ENCODE peak calls at places on chromosomes 6 and 20, in five cellular contexts. Q, S, B, X and N are unnamed samples.

GRCh38 chr6:148294059-148294458 is 48.6 kb upstream of the SASH1 start:
- DNase-seq in Q (no peak), S (no peak), B (no peak), X (no peak), N (no peak)

GRCh38 chr20:45306431-45306982 is at the start of gene RBPJL:
- DNase-seq in Q (peak), S (no peak), B (no peak), X (no peak), N (no peak)

GRCh38 chr6:148884461-148884860 is 137.6 kb downstream of the UST start:
- DNase-seq in Q (no peak), S (no peak), B (no peak), X (no peak), N (no peak)

GRCh38 chr20:33521461-33521860 is 31.6 kb downstream of the CBFA2T2 start:
- DNase-seq in Q (no peak), S (no peak), B (no peak), X (no peak), N (no peak)

GRCh38 chr20:64064145-64064698 is 1.2 kb downstream of the TCEA2 start:
- DNase-seq in Q (peak), S (peak), B (peak), X (peak), N (no peak)

GRCh38 chr20:62735331-62735821 is 26.7 kb downstream of the NTSR1 start:
- DNase-seq in Q (peak), S (peak), B (no peak), X (no peak), N (no peak)

GRCh38 chr6:27893059-27893835 is 18.9 kb downstream of the OR2B2 start:
- DNase-seq in Q (peak), S (peak), B (peak), X (peak), N (peak)

GRCh38 chr6:4125933-4126864 is 9.2 kb downstream of the ECI2 start:
- DNase-seq in Q (peak), S (peak), B (peak), X (peak), N (no peak)

GRCh38 chr20:63172726-63173125 is 43.2 kb downstream of the YTHDF1 start:
- DNase-seq in Q (no peak), S (peak), B (no peak), X (no peak), N (no peak)

GRCh38 chr6:39251406-39251805 is 22.1 kb upstream of the KCNK5 start:
- DNase-seq in Q (no peak), S (no peak), B (no peak), X (no peak), N (no peak)

GRCh38 chr6:50098306-50098705 is 48.6 kb upstream of the DEFB112 start:
- DNase-seq in Q (no peak), S (no peak), B (no peak), X (no peak), N (no peak)

GRCh38 chr6:70266142-70266541 is 36.7 kb downstream of the COL9A1 start:
- DNase-seq in Q (no peak), S (no peak), B (no peak), X (no peak), N (no peak)

GRCh38 chr20:61567204-61567603 is 315.1 kb downstream of the CDH4 start:
- DNase-seq in Q (no peak), S (no peak), B (no peak), X (no peak), N (no peak)

GRCh38 chr20:61565791-61566190 is 313.7 kb downstream of the CDH4 start:
- DNase-seq in Q (no peak), S (no peak), B (no peak), X (no peak), N (no peak)

GRCh38 chr20:61564628-61565027 is 312.6 kb downstream of the CDH4 start:
- DNase-seq in Q (no peak), S (no peak), B (no peak), X (no peak), N (no peak)

GRCh38 chr20:61569836-61570235 is 317.8 kb downstream of the CDH4 start:
- DNase-seq in Q (no peak), S (no peak), B (no peak), X (no peak), N (no peak)

GRCh38 chr20:61566691-61567090 is 314.6 kb downstream of the CDH4 start:
- DNase-seq in Q (no peak), S (no peak), B (no peak), X (no peak), N (no peak)
- H3K9ac ChIP-seq in Q (no peak), S (no peak), B (no peak), X (no peak), N (no peak)

DNA sequence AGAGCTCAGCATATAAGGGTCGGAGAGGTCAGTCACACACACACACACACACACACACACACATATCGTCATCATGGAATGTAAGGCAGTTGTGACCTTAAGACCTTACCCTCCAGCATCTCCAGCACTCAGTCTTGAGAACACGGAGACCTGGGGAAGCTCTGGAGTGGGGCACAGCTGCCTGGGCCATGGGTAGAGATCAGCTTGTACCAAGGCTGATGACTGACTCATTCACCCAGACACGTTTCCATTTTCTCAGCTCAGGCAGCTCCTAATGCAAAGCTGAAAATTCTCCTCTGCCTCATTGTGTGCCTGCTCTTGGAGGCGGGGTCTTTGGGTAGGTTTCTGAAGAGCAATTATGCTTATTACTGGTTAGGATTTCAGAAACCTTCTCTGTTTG is 38.3 kb upstream of the PDYN start:
- DNase-seq in Q (no peak), S (no peak), B (no peak), X (no peak), N (no peak)
- H3K9ac ChIP-seq in Q (no peak), S (no peak), B (no peak), X (no peak), N (no peak)

GRCh38 chr6:41878246-41878645 is 16.9 kb downstream of the USP49 start:
- DNase-seq in Q (peak), S (no peak), B (peak), X (peak), N (no peak)
- H3K9ac ChIP-seq in Q (peak), S (no peak), B (no peak), X (no peak), N (no peak)

GRCh38 chr6:30749554-30750378 is 5.4 kb upstream of the IER3 start:
- DNase-seq in Q (no peak), S (peak), B (no peak), X (peak), N (peak)
- H3K9ac ChIP-seq in Q (peak), S (peak), B (no peak), X (peak), N (peak)

GRCh38 chr6:107956586-107957164 is 1.3 kb downstream of the SEC63 start:
- DNase-seq in Q (peak), S (no peak), B (peak), X (peak), N (no peak)

GRCh38 chr6:107962723-107963122 is 4.7 kb upstream of the SEC63 start:
- DNase-seq in Q (no peak), S (no peak), B (no peak), X (no peak), N (no peak)

GRCh38 chr6:107957165-107957908 is 671 bp downstream of the SEC63 start:
- DNase-seq in Q (peak), S (no peak), B (peak), X (peak), N (peak)

DNA sequence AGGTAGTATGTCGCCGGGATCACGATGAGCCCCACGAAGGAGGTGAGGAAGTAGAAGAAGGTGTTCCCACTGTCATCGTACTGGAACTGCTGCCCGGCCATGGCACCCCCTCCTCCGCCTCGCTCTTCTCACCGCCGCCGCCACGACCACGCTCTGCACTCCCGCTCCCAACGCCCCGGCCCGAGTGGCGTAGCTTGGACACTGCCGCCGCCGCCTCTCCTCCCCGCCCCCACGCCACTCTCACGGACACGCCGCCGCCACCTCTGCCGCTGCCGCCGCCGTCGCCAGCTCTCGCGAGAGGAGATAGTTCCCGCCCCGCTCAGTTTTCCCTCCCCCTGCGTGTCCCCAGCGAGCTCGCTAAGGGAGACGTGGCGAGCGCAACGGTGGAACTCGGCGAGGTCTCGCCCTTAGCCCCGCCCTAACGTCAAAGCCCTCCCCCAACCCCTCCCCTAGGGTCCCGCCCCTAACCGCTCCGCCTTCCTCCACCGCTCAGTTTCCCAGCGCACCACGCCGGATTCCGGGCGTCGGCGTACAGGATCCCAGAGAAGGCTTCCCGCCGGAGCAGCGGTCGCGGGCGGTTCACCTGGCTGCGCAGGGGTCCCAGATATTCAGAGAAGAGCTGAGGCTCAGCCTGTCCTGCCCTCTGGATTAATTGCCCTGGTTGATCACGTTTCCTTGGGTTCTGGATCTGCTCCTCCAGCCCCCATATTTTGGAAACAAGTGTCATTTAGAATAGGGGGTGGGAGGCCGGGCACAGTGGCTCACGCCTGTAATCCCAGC is at the start of gene SEC63:
- DNase-seq in Q (peak), S (peak), B (peak), X (peak), N (peak)
- H3K9ac ChIP-seq in Q (peak), S (peak), B (peak), X (peak), N (peak)

GRCh38 chr20:31663524-31663837 is 25.8 kb downstream of the COX4I2 start:
- DNase-seq in Q (no peak), S (no peak), B (no peak), X (no peak), N (no peak)
- H3K9ac ChIP-seq in Q (no peak), S (peak), B (no peak), X (no peak), N (no peak)